ENCODE peak calls at places on chromosomes 5 and 9, in five cellular contexts. T is GM23338, Z is trophoblast cell, V is fibroblast of lung, W is A549. F is an unnamed sample.

GRCh38 chr9:36161187-36161586 is 8.0 kb upstream of the CCIN start:
- DNase-seq in W (no peak), Z (no peak), V (peak), T (no peak), F (no peak)

GRCh38 chr9:137234055-137234697 is 3.5 kb downstream of the SLC34A3 start:
- DNase-seq in Z (peak), T (no peak), W (no peak), V (no peak), F (no peak)

GRCh38 chr9:37902804-37903580 is 935 bp downstream of the SLC25A51 start:
- DNase-seq in W (peak), Z (peak), V (peak), T (no peak), F (no peak)

GRCh38 chr5:133384120-133384855 is 228.1 kb downstream of the FSTL4 start:
- DNase-seq in Z (no peak), W (no peak), V (no peak), T (peak), F (no peak)

GRCh38 chr9:89260525-89260924 is 50.5 kb upstream of the CKS2 start:
- DNase-seq in V (no peak), Z (no peak), T (no peak), W (no peak), F (no peak)

GRCh38 chr9:77752566-77752965 is 104.4 kb upstream of the GNA14 start:
- DNase-seq in Z (no peak), V (peak), W (no peak), T (no peak), F (no peak)

GRCh38 chr5:53381-54174 is 38.4 kb upstream of the PLEKHG4B start:
- DNase-seq in V (no peak), Z (peak), W (peak), T (peak), F (no peak)

GRCh38 chr5:116557669-116558271 is 16.9 kb downstream of the SEMA6A start:
- DNase-seq in W (peak), T (peak), Z (peak), V (peak), F (no peak)

GRCh38 chr9:107983191-107983603 is 493.6 kb upstream of the KLF4 start:
- DNase-seq in Z (peak), W (no peak), V (peak), T (no peak), F (no peak)

GRCh38 chr9:74610523-74611061 is 113.5 kb downstream of the RORB start:
- DNase-seq in T (no peak), Z (peak), W (no peak), V (no peak), F (no peak)

GRCh38 chr5:10653033-10653432 is 89.2 kb downstream of the ANKRD33B start:
- DNase-seq in V (peak), T (no peak), Z (no peak), W (no peak), F (no peak)

GRCh38 chr5:66209794-66210193 is 65.7 kb downstream of the SREK1 start:
- DNase-seq in V (no peak), W (no peak), T (no peak), Z (no peak), F (no peak)

GRCh38 chr5:83385812-83386211 is 85.7 kb upstream of the VCAN start:
- DNase-seq in T (no peak), V (no peak), W (no peak), Z (no peak), F (no peak)

GRCh38 chr5:143176048-143176447 is 227.4 kb downstream of the NR3C1 start:
- DNase-seq in V (no peak), T (no peak), W (no peak), Z (no peak), F (no peak)

GRCh38 chr5:170836226-170836625 is 25.6 kb upstream of the RANBP17 start:
- DNase-seq in V (no peak), T (no peak), Z (no peak), W (no peak), F (no peak)

GRCh38 chr5:133292300-133292699 is 240.5 kb downstream of the HSPA4 start:
- DNase-seq in T (no peak), Z (no peak), V (no peak), W (peak), F (no peak)

GRCh38 chr5:126484248-126484647 is 61.0 kb downstream of the GRAMD2B start:
- DNase-seq in Z (no peak), W (no peak), T (no peak), V (no peak), F (no peak)

GRCh38 chr9:70105142-70105541 is 61.5 kb downstream of the MAMDC2 start:
- DNase-seq in Z (no peak), T (no peak), W (no peak), V (no peak), F (no peak)

GRCh38 chr5:97778451-97778850 is 595.4 kb upstream of the RIOK2 start:
- DNase-seq in T (no peak), Z (no peak), W (no peak), V (peak), F (no peak)

GRCh38 chr9:86281577-86282076 is 711 bp downstream of the ISCA1 start:
- DNase-seq in V (peak), T (peak), Z (peak), W (no peak), F (no peak)

GRCh38 chr9:111036946-111037743 is 1.1 kb downstream of the LPAR1 start:
- DNase-seq in Z (no peak), W (peak), T (peak), V (peak), F (no peak)

GRCh38 chr5:149745-150450 is 41.4 kb upstream of the LRRC14B start:
- DNase-seq in V (peak), T (no peak), Z (no peak), W (peak), F (no peak)

GRCh38 chr5:92863666-92864065 is 717.4 kb downstream of the NR2F1-AS1 start:
- DNase-seq in W (no peak), T (no peak), Z (no peak), V (no peak), F (no peak)

GRCh38 chr5:6812800-6813731 is 99.8 kb downstream of the TENT4A start:
- DNase-seq in W (no peak), V (peak), Z (no peak), T (no peak), F (no peak)

GRCh38 chr5:168163966-168164365 is 127.5 kb upstream of the WWC1 start:
- DNase-seq in Z (no peak), T (no peak), W (no peak), V (no peak), F (no peak)

GRCh38 chr9:84937086-84937670 is 267.6 kb downstream of the NTRK2 start:
- DNase-seq in Z (no peak), W (no peak), V (no peak), T (peak), F (no peak)

GRCh38 chr9:131758972-131759647 is 19.2 kb upstream of the RAPGEF1 start:
- DNase-seq in V (no peak), Z (no peak), T (no peak), W (no peak), F (no peak)

GRCh38 chr9:131757549-131757948 is 17.7 kb upstream of the RAPGEF1 start:
- DNase-seq in W (no peak), T (no peak), Z (no peak), V (no peak), F (no peak)

GRCh38 chr9:131764568-131764967 is 24.7 kb upstream of the RAPGEF1 start:
- DNase-seq in Z (no peak), W (no peak), V (no peak), T (no peak), F (no peak)

DNA sequence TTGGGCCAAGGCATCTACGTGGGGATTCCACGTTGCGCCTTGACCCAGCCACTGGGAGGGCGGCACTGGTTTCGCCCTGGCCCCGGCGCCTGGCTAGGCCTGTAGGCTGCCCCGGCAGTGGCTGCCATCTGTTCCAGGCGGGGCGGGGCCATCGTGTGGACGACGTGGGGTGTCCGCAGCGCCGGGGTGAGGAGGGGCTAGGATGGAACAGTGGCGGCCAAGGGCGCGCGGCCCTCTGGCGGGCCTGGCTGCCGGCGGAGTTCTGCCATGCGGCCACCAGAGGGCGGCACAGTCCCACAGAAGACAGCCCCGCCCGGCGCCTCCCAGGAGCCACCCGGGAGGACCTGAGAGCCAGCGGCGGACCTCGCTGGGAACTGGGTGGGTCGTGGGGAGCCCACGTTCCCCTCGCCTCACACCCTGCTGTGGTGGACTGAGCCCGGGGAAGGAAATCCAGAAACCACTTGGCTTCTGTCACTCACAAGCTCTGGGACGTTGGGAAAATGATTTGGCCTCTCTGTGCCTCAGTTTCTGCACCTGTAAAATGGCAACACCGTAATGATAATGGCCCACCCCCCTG is 22.6 kb upstream of the RAPGEF1 start:
- DNase-seq in V (peak), T (peak), W (peak), Z (peak), F (peak)
- H3K4me2 ChIP-seq in V (peak), T (peak), W (peak), Z (peak), F (peak)

GRCh38 chr9:695252-695651 is 146.2 kb upstream of the DMRT1 start:
- DNase-seq in T (no peak), Z (no peak), V (no peak), W (no peak), F (no peak)

GRCh38 chr9:693460-694390 is 147.8 kb upstream of the DMRT1 start:
- DNase-seq in V (peak), T (peak), Z (no peak), W (no peak), F (no peak)

GRCh38 chr9:696332-697090 is 145.0 kb upstream of the DMRT1 start:
- DNase-seq in W (peak), T (no peak), Z (peak), V (peak), F (no peak)

GRCh38 chr9:692636-693459 is 148.6 kb upstream of the DMRT1 start:
- DNase-seq in T (no peak), W (no peak), V (no peak), Z (no peak), F (no peak)

DNA sequence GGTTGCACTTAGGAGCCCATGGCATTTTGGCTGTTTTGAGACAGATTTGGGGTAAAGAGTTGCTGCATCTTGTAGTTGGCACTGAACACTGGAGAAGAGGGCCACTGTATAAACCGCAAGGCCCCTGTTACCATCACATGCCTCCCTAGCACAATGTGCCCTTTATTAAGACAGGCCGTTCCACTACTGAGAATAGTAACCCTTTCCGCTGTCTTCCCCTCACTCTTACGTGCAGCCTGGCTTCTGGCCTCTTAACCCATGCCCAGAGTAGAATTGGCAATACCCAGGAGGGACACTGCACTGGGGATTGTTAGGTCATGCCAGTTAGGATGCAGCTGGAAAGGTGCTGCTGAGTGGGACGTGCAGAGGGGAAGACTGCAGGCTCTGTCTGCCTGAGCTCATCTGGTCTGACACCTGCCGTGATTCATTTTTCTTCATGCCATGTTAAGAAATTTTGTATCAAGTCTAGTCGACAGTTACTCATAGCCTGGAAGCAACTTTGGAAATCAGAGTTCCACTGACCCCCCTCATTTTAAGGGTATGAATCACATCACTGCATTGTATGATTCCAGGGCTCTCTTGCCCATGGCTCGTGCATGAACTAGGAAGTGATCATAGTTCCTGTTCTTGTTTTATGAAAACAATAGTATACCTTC is 146.9 kb upstream of the DMRT1 start:
- DNase-seq in T (no peak), W (peak), V (peak), Z (peak), F (no peak)
- H3K4me3 ChIP-seq in T (no peak), W (peak), V (no peak), Z (no peak), F (no peak)

DNA sequence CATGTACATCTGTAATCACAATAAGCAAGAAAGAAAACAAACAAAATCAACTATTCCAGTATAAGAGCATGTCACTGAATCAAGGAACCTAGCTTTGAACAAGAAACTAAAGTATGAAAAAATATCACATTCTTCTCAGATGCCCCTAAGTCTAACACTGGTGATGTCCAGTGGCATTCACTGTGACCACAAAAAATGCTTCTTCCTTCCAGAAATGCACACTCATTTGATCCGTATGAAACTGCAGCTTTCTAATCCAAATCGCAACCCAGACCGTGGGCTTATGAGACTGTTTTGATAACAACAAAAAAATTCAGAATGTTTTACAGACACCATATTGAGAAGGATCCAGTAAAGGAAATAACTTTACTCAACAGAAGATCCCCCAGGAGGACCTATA is 320.1 kb upstream of the TARS1 start:
- DNase-seq in Z (no peak), W (no peak), T (no peak), V (peak), F (no peak)
- H3K4me2 ChIP-seq in Z (no peak), W (no peak), T (no peak), V (no peak), F (no peak)

DNA sequence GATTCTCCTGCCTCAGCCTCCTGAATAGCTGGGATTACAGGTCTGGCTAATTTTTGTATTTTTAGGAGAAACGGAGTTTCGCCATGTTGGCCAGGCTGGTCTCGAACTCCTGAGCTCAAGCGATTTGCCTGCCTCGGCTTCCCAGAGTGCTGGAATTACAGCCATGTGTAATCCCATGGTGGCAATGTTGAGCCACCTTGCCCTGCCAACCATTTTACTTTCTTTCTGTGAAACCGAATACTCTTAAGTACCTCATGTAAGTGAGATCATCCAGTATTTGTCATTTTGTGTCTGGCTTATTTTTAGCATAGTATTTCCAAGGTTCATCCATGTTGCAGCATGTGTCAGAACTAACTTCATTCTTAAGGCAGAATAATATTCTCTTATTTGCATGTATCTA is 8.2 kb downstream of the PRRC2B start:
- DNase-seq in T (no peak), V (peak), Z (no peak), W (peak), F (no peak)
- H3K4me3 ChIP-seq in T (peak), V (no peak), Z (no peak), W (peak), F (no peak)

GRCh38 chr9:4147476-4148214 is 152.2 kb downstream of the GLIS3 start:
- DNase-seq in T (peak), W (peak), V (no peak), Z (no peak), F (no peak)
- H3K4me2 ChIP-seq in T (no peak), W (peak), V (no peak), Z (no peak), F (no peak)

F was measured in DND-41.